ENCODE peak calls at places on chromosomes 1 and 21, in seven cellular contexts. One of them, this sample, is unnamed.

GRCh38 chr1:174153085-174153824 is 6.1 kb upstream of the RABGAP1L start:
- DNase-seq in DMS53: peak
- DNase-seq in HFF-Myc: no peak
- DNase-seq in fibroblast of pulmonary artery: no peak
- DNase-seq in T-helper 22 cell: no peak
- DNase-seq in progenitor cell of endocrine pancreas: no peak
- DNase-seq in activated T-helper 9 cell treated with anti-CD3 and anti-CD28 coated beads, Interleukin-2, amount 50 U/mL, for 16 hours: no peak
- DNase-seq in this sample: no peak

GRCh38 chr1:234315091-234315541 is 58.1 kb upstream of the COA6 start:
- DNase-seq in T-helper 22 cell: no peak
- DNase-seq in DMS53: peak
- DNase-seq in activated T-helper 9 cell treated with anti-CD3 and anti-CD28 coated beads, Interleukin-2, amount 50 U/mL, for 16 hours: no peak
- DNase-seq in HFF-Myc: peak
- DNase-seq in fibroblast of pulmonary artery: peak
- DNase-seq in progenitor cell of endocrine pancreas: no peak
- DNase-seq in this sample: no peak

GRCh38 chr1:152884966-152885624 is 7.0 kb downstream of the SMCP start:
- DNase-seq in activated T-helper 9 cell treated with anti-CD3 and anti-CD28 coated beads, Interleukin-2, amount 50 U/mL, for 16 hours: no peak
- DNase-seq in fibroblast of pulmonary artery: no peak
- DNase-seq in T-helper 22 cell: no peak
- DNase-seq in progenitor cell of endocrine pancreas: no peak
- DNase-seq in HFF-Myc: no peak
- DNase-seq in DMS53: no peak
- DNase-seq in this sample: no peak

GRCh38 chr1:2989976-2990375 is 31.3 kb upstream of the ACTRT2 start:
- DNase-seq in DMS53: no peak
- DNase-seq in HFF-Myc: no peak
- DNase-seq in fibroblast of pulmonary artery: no peak
- DNase-seq in progenitor cell of endocrine pancreas: no peak
- DNase-seq in activated T-helper 9 cell treated with anti-CD3 and anti-CD28 coated beads, Interleukin-2, amount 50 U/mL, for 16 hours: no peak
- DNase-seq in T-helper 22 cell: no peak
- DNase-seq in this sample: no peak

GRCh38 chr1:234114648-234115307 is 210.3 kb downstream of the SLC35F3 start:
- DNase-seq in fibroblast of pulmonary artery: peak
- DNase-seq in activated T-helper 9 cell treated with anti-CD3 and anti-CD28 coated beads, Interleukin-2, amount 50 U/mL, for 16 hours: no peak
- DNase-seq in DMS53: peak
- DNase-seq in progenitor cell of endocrine pancreas: no peak
- DNase-seq in T-helper 22 cell: no peak
- DNase-seq in HFF-Myc: peak
- DNase-seq in this sample: no peak

GRCh38 chr1:177163844-177164379 is 600 bp downstream of the ASTN1 start:
- DNase-seq in HFF-Myc: no peak
- DNase-seq in DMS53: peak
- DNase-seq in T-helper 22 cell: no peak
- DNase-seq in progenitor cell of endocrine pancreas: no peak
- DNase-seq in fibroblast of pulmonary artery: no peak
- DNase-seq in activated T-helper 9 cell treated with anti-CD3 and anti-CD28 coated beads, Interleukin-2, amount 50 U/mL, for 16 hours: no peak
- DNase-seq in this sample: no peak

GRCh38 chr1:61400131-61400530 is 317.8 kb downstream of the NFIA start:
- DNase-seq in DMS53: peak
- DNase-seq in activated T-helper 9 cell treated with anti-CD3 and anti-CD28 coated beads, Interleukin-2, amount 50 U/mL, for 16 hours: no peak
- DNase-seq in T-helper 22 cell: no peak
- DNase-seq in HFF-Myc: no peak
- DNase-seq in progenitor cell of endocrine pancreas: no peak
- DNase-seq in fibroblast of pulmonary artery: no peak
- DNase-seq in this sample: no peak

GRCh38 chr1:205191617-205192016 is 19.9 kb downstream of the DSTYK start:
- DNase-seq in progenitor cell of endocrine pancreas: no peak
- DNase-seq in T-helper 22 cell: no peak
- DNase-seq in fibroblast of pulmonary artery: no peak
- DNase-seq in DMS53: no peak
- DNase-seq in activated T-helper 9 cell treated with anti-CD3 and anti-CD28 coated beads, Interleukin-2, amount 50 U/mL, for 16 hours: no peak
- DNase-seq in HFF-Myc: no peak
- DNase-seq in this sample: no peak

GRCh38 chr1:41357451-41358151 is 3.6 kb upstream of the FOXO6 start:
- DNase-seq in T-helper 22 cell: no peak
- DNase-seq in HFF-Myc: no peak
- DNase-seq in progenitor cell of endocrine pancreas: no peak
- DNase-seq in DMS53: no peak
- DNase-seq in fibroblast of pulmonary artery: no peak
- DNase-seq in activated T-helper 9 cell treated with anti-CD3 and anti-CD28 coated beads, Interleukin-2, amount 50 U/mL, for 16 hours: no peak
- DNase-seq in this sample: no peak

GRCh38 chr1:197541411-197541810 is 233.9 kb downstream of the DENND1B start:
- DNase-seq in HFF-Myc: no peak
- DNase-seq in DMS53: no peak
- DNase-seq in fibroblast of pulmonary artery: no peak
- DNase-seq in progenitor cell of endocrine pancreas: no peak
- DNase-seq in activated T-helper 9 cell treated with anti-CD3 and anti-CD28 coated beads, Interleukin-2, amount 50 U/mL, for 16 hours: no peak
- DNase-seq in T-helper 22 cell: no peak
- DNase-seq in this sample: no peak

GRCh38 chr1:6260433-6260934 is 414 bp downstream of the GPR153 start:
- DNase-seq in DMS53: peak
- DNase-seq in progenitor cell of endocrine pancreas: no peak
- DNase-seq in activated T-helper 9 cell treated with anti-CD3 and anti-CD28 coated beads, Interleukin-2, amount 50 U/mL, for 16 hours: no peak
- DNase-seq in HFF-Myc: no peak
- DNase-seq in fibroblast of pulmonary artery: no peak
- DNase-seq in T-helper 22 cell: no peak
- DNase-seq in this sample: no peak

GRCh38 chr1:6962390-6962955 is 177.2 kb downstream of the CAMTA1 start:
- DNase-seq in DMS53: peak
- DNase-seq in fibroblast of pulmonary artery: no peak
- DNase-seq in T-helper 22 cell: peak
- DNase-seq in HFF-Myc: no peak
- DNase-seq in progenitor cell of endocrine pancreas: peak
- DNase-seq in activated T-helper 9 cell treated with anti-CD3 and anti-CD28 coated beads, Interleukin-2, amount 50 U/mL, for 16 hours: no peak
- DNase-seq in this sample: no peak

GRCh38 chr1:63453232-63453631 is 69.8 kb downstream of the ITGB3BP start:
- DNase-seq in fibroblast of pulmonary artery: no peak
- DNase-seq in HFF-Myc: no peak
- DNase-seq in progenitor cell of endocrine pancreas: no peak
- DNase-seq in T-helper 22 cell: no peak
- DNase-seq in DMS53: no peak
- DNase-seq in activated T-helper 9 cell treated with anti-CD3 and anti-CD28 coated beads, Interleukin-2, amount 50 U/mL, for 16 hours: no peak
- DNase-seq in this sample: no peak

GRCh38 chr1:223248001-223248786 is 105.1 kb upstream of the TLR5 start:
- DNase-seq in activated T-helper 9 cell treated with anti-CD3 and anti-CD28 coated beads, Interleukin-2, amount 50 U/mL, for 16 hours: no peak
- DNase-seq in progenitor cell of endocrine pancreas: no peak
- DNase-seq in fibroblast of pulmonary artery: no peak
- DNase-seq in DMS53: peak
- DNase-seq in HFF-Myc: no peak
- DNase-seq in T-helper 22 cell: no peak
- DNase-seq in this sample: no peak

GRCh38 chr1:226648421-226648820 is 90.7 kb downstream of the ITPKB start:
- DNase-seq in fibroblast of pulmonary artery: no peak
- DNase-seq in DMS53: no peak
- DNase-seq in activated T-helper 9 cell treated with anti-CD3 and anti-CD28 coated beads, Interleukin-2, amount 50 U/mL, for 16 hours: no peak
- DNase-seq in T-helper 22 cell: no peak
- DNase-seq in HFF-Myc: no peak
- DNase-seq in progenitor cell of endocrine pancreas: no peak
- DNase-seq in this sample: no peak

GRCh38 chr1:25873120-25873519 is 2.4 kb downstream of the PAQR7 start:
- DNase-seq in progenitor cell of endocrine pancreas: no peak
- DNase-seq in activated T-helper 9 cell treated with anti-CD3 and anti-CD28 coated beads, Interleukin-2, amount 50 U/mL, for 16 hours: no peak
- DNase-seq in DMS53: no peak
- DNase-seq in HFF-Myc: no peak
- DNase-seq in T-helper 22 cell: no peak
- DNase-seq in fibroblast of pulmonary artery: no peak
- DNase-seq in this sample: no peak

GRCh38 chr1:215665212-215665611 is 98.1 kb downstream of the KCTD3 start:
- DNase-seq in activated T-helper 9 cell treated with anti-CD3 and anti-CD28 coated beads, Interleukin-2, amount 50 U/mL, for 16 hours: no peak
- DNase-seq in T-helper 22 cell: no peak
- DNase-seq in progenitor cell of endocrine pancreas: no peak
- DNase-seq in HFF-Myc: no peak
- DNase-seq in fibroblast of pulmonary artery: peak
- DNase-seq in DMS53: no peak
- DNase-seq in this sample: no peak

GRCh38 chr21:37463083-37463780 is 96.7 kb downstream of the DYRK1A start:
- DNase-seq in HFF-Myc: peak
- DNase-seq in DMS53: peak
- DNase-seq in activated T-helper 9 cell treated with anti-CD3 and anti-CD28 coated beads, Interleukin-2, amount 50 U/mL, for 16 hours: no peak
- DNase-seq in progenitor cell of endocrine pancreas: no peak
- DNase-seq in fibroblast of pulmonary artery: peak
- DNase-seq in T-helper 22 cell: no peak
- DNase-seq in this sample: no peak

GRCh38 chr1:8966606-8967005 is 20.9 kb downstream of the CA6 start:
- DNase-seq in fibroblast of pulmonary artery: no peak
- DNase-seq in HFF-Myc: no peak
- DNase-seq in DMS53: no peak
- DNase-seq in activated T-helper 9 cell treated with anti-CD3 and anti-CD28 coated beads, Interleukin-2, amount 50 U/mL, for 16 hours: no peak
- DNase-seq in progenitor cell of endocrine pancreas: no peak
- DNase-seq in T-helper 22 cell: no peak
- DNase-seq in this sample: no peak

GRCh38 chr1:14521602-14522001 is 76.9 kb upstream of the KAZN start:
- DNase-seq in T-helper 22 cell: no peak
- DNase-seq in activated T-helper 9 cell treated with anti-CD3 and anti-CD28 coated beads, Interleukin-2, amount 50 U/mL, for 16 hours: no peak
- DNase-seq in progenitor cell of endocrine pancreas: no peak
- DNase-seq in HFF-Myc: no peak
- DNase-seq in fibroblast of pulmonary artery: peak
- DNase-seq in DMS53: no peak
- DNase-seq in this sample: no peak